ENCODE peak calls at places on chromosome X, in four cellular contexts. X is mesenteric fat pad, U is substantia nigra, M is astrocyte of the spinal cord. G is an unnamed sample.

GRCh38 chrX:9873952-9874351 is 87.7 kb downstream of the SHROOM2 start:
- DNase-seq in U (no peak), X (no peak), M (peak), G (no peak)

GRCh38 chrX:44951572-44952067 is 78.6 kb downstream of the KDM6A start:
- DNase-seq in U (no peak), X (no peak), M (no peak), G (no peak)

GRCh38 chrX:12441376-12442128 is 303.3 kb downstream of the FRMPD4 start:
- DNase-seq in M (peak), X (no peak), U (no peak), G (no peak)

GRCh38 chrX:69323786-69324720 is 158.8 kb upstream of the PJA1 start:
- DNase-seq in U (no peak), X (peak), M (no peak), G (no peak)

GRCh38 chrX:2320580-2321327 is 180.0 kb downstream of the DHRSX start:
- DNase-seq in U (no peak), X (no peak), M (no peak), G (no peak)

GRCh38 chrX:45445745-45446412 is 245.2 kb upstream of the DIPK2B start:
- DNase-seq in M (peak), U (no peak), X (no peak), G (no peak)

GRCh38 chrX:67787196-67787595 is 243.4 kb downstream of the AR start:
- DNase-seq in U (no peak), X (no peak), M (no peak), G (no peak)

GRCh38 chrX:39705299-39705698 is 392.5 kb downstream of the BCOR start:
- DNase-seq in X (no peak), U (no peak), M (peak), G (no peak)

GRCh38 chrX:73916489-73916888 is 353.5 kb downstream of the CHIC1 start:
- DNase-seq in U (no peak), M (no peak), X (no peak), G (no peak)

GRCh38 chrX:16143968-16144367 is 20.6 kb downstream of the GRPR start:
- DNase-seq in U (no peak), M (no peak), X (no peak), G (no peak)

GRCh38 chrX:13380230-13380629 is 60.4 kb upstream of the ATXN3L start:
- DNase-seq in M (peak), U (no peak), X (no peak), G (no peak)

GRCh38 chrX:105876658-105877057 is 54.3 kb downstream of the NRK start:
- DNase-seq in X (no peak), U (no peak), M (peak), G (no peak)

GRCh38 chrX:57417827-57418226 is 131.3 kb downstream of the FAAH2 start:
- DNase-seq in U (no peak), X (no peak), M (no peak), G (no peak)

GRCh38 chrX:109902665-109903064 is 100.2 kb upstream of the TMEM164 start:
- DNase-seq in M (peak), X (no peak), U (no peak), G (no peak)

GRCh38 chrX:25029288-25029687 is 13.5 kb upstream of the ARX start:
- DNase-seq in M (no peak), X (no peak), U (no peak), G (no peak)

G was measured in NCI-H1417 treated with DMSO at 0.1 percent for 48 hours.